ENCODE peak calls at places on chromosomes 4 and X, in five cellular contexts. M, T, G, Z and R are unnamed samples.

GRCh38 chr4:128461300-128462103 is 173.9 kb upstream of the PGRMC2 start:
- DNase-seq in M (peak), T (peak), G (peak), Z (no peak), R (no peak)

GRCh38 chrX:31099536-31100090 is 27.8 kb upstream of the FTHL17 start:
- DNase-seq in M (no peak), T (no peak), G (peak), Z (no peak), R (no peak)

GRCh38 chr4:5467111-5467510 is 241.2 kb downstream of the EVC2 start:
- DNase-seq in M (no peak), T (no peak), G (no peak), Z (no peak), R (no peak)

GRCh38 chrX:57915680-57916079 is 5.4 kb upstream of the ZXDA start:
- DNase-seq in M (no peak), T (no peak), G (no peak), Z (no peak), R (no peak)

GRCh38 chr4:96916731-96917130 is 1076.8 kb downstream of the PDHA2 start:
- DNase-seq in M (no peak), T (no peak), G (no peak), Z (peak), R (no peak)

GRCh38 chr4:40924096-40924792 is 174.5 kb downstream of the NSUN7 start:
- DNase-seq in M (peak), T (peak), G (peak), Z (peak), R (peak)

GRCh38 chrX:117335209-117335608 is 781.4 kb downstream of the KLHL13 start:
- DNase-seq in M (no peak), T (no peak), G (no peak), Z (no peak), R (no peak)

GRCh38 chr4:76090241-76090691 is 15.8 kb downstream of the ART3 start:
- DNase-seq in M (peak), T (no peak), G (peak), Z (no peak), R (no peak)

GRCh38 chr4:94428884-94429283 is 22.9 kb upstream of the PDLIM5 start:
- DNase-seq in M (no peak), T (no peak), G (no peak), Z (no peak), R (no peak)

GRCh38 chr4:7656244-7656800 is 221.6 kb upstream of the PSAPL1 start:
- DNase-seq in M (no peak), T (no peak), G (no peak), Z (no peak), R (no peak)

GRCh38 chr4:6308890-6309643 is 39.4 kb downstream of the WFS1 start:
- DNase-seq in M (no peak), T (peak), G (no peak), Z (peak), R (peak)

GRCh38 chr4:78971326-78971725 is 32.1 kb upstream of the PAQR3 start:
- DNase-seq in M (no peak), T (no peak), G (no peak), Z (no peak), R (peak)

GRCh38 chr4:998096-998691 is 5.0 kb upstream of the SLC26A1 start:
- DNase-seq in M (no peak), T (no peak), G (no peak), Z (peak), R (no peak)

GRCh38 chr4:156779774-156780173 is 191.8 kb downstream of the PDGFC start:
- DNase-seq in M (peak), T (no peak), G (peak), Z (no peak), R (no peak)

GRCh38 chr4:84790769-84791565 is 175.5 kb downstream of the WDFY3 start:
- DNase-seq in M (no peak), T (no peak), G (no peak), Z (no peak), R (no peak)

GRCh38 chr4:55854132-55854531 is 684 bp downstream of the EXOC1 start:
- DNase-seq in M (peak), T (no peak), G (no peak), Z (no peak), R (no peak)

GRCh38 chrX:9847071-9847470 is 60.8 kb downstream of the SHROOM2 start:
- DNase-seq in M (peak), T (no peak), G (peak), Z (no peak), R (no peak)

GRCh38 chr4:177446571-177446970 is 4.3 kb upstream of the AGA start:
- DNase-seq in M (no peak), T (no peak), G (no peak), Z (no peak), R (no peak)

GRCh38 chr4:168741281-168742173 is 244.7 kb downstream of the PALLD start:
- DNase-seq in M (no peak), T (peak), G (no peak), Z (no peak), R (no peak)